ENCODE peak calls at places on chromosome 3, in four cellular contexts. One of them, this sample, is unnamed.

GRCh38 chr3:133038731-133039398 is 674 bp downstream of the TMEM108 start:
- DNase-seq in kidney: peak; percentile 75
- DNase-seq in tibial artery: no peak
- DNase-seq in B cell: peak; percentile 42
- DNase-seq in this sample: no peak

GRCh38 chr3:143529018-143529478 is 319.2 kb downstream of the SLC9A9 start:
- DNase-seq in kidney: no peak
- DNase-seq in tibial artery: peak; percentile 23
- DNase-seq in B cell: peak; percentile 72
- DNase-seq in this sample: no peak

GRCh38 chr3:176872771-176873209 is 324.5 kb downstream of the TBL1XR1 start:
- DNase-seq in kidney: no peak
- DNase-seq in tibial artery: peak; percentile 27
- DNase-seq in B cell: peak; percentile 23
- DNase-seq in this sample: no peak

GRCh38 chr3:134480546-134480945 is 5.2 kb downstream of the ANAPC13 start:
- DNase-seq in kidney: no peak
- DNase-seq in tibial artery: no peak
- DNase-seq in B cell: no peak
- DNase-seq in this sample: no peak

GRCh38 chr3:62665627-62666433 is 209.4 kb downstream of the CADPS start:
- DNase-seq in kidney: no peak
- DNase-seq in tibial artery: peak; percentile 74
- DNase-seq in B cell: no peak
- DNase-seq in this sample: no peak

GRCh38 chr3:73144276-73144675 is 82.8 kb downstream of the EBLN2 start:
- DNase-seq in kidney: no peak
- DNase-seq in tibial artery: peak; percentile 67
- DNase-seq in B cell: no peak
- DNase-seq in this sample: no peak

GRCh38 chr3:134364936-134365765 is 9.1 kb downstream of the AMOTL2 start:
- DNase-seq in kidney: no peak
- DNase-seq in tibial artery: peak; percentile 23
- DNase-seq in B cell: no peak
- DNase-seq in this sample: no peak

GRCh38 chr3:7504886-7505775 is 644.2 kb downstream of the GRM7 start:
- DNase-seq in kidney: no peak
- DNase-seq in tibial artery: no peak
- DNase-seq in B cell: no peak
- DNase-seq in this sample: no peak

GRCh38 chr3:13884851-13885703 is 5.2 kb upstream of the WNT7A start:
- DNase-seq in kidney: no peak
- DNase-seq in tibial artery: no peak
- DNase-seq in B cell: peak; percentile 59
- DNase-seq in this sample: no peak

GRCh38 chr3:111069974-111070751 is 1.5 kb upstream of the NECTIN3 start:
- DNase-seq in kidney: peak; percentile 79
- DNase-seq in tibial artery: peak; percentile 32
- DNase-seq in B cell: no peak
- DNase-seq in this sample: no peak

GRCh38 chr3:72297481-72297880 is 512.5 kb upstream of the PROK2 start:
- DNase-seq in kidney: no peak
- DNase-seq in tibial artery: no peak
- DNase-seq in B cell: no peak
- DNase-seq in this sample: no peak

GRCh38 chr3:78762121-78762520 is 1005.7 kb downstream of the ROBO1 start:
- DNase-seq in kidney: no peak
- DNase-seq in tibial artery: no peak
- DNase-seq in B cell: no peak
- DNase-seq in this sample: no peak

GRCh38 chr3:32842531-32842931 is 24.7 kb downstream of the TRIM71 start:
- DNase-seq in kidney: no peak
- DNase-seq in tibial artery: no peak
- DNase-seq in B cell: no peak
- DNase-seq in this sample: no peak

GRCh38 chr3:149019581-149019980 is 28.2 kb downstream of the GYG1 start:
- DNase-seq in kidney: no peak
- DNase-seq in tibial artery: no peak
- DNase-seq in B cell: no peak
- DNase-seq in this sample: no peak

GRCh38 chr3:41900265-41900664 is 61.6 kb downstream of the ULK4 start:
- DNase-seq in kidney: no peak
- DNase-seq in tibial artery: no peak
- DNase-seq in B cell: no peak
- DNase-seq in this sample: no peak

GRCh38 chr3:152258448-152259302 is 10.1 kb upstream of the MBNL1 start:
- DNase-seq in kidney: peak; percentile 58
- DNase-seq in tibial artery: peak; percentile 83
- DNase-seq in B cell: no peak
- DNase-seq in this sample: peak; percentile 96

GRCh38 chr3:54783611-54784010 is 144.2 kb downstream of the LRTM1 start:
- DNase-seq in kidney: no peak
- DNase-seq in tibial artery: no peak
- DNase-seq in B cell: no peak
- DNase-seq in this sample: no peak

GRCh38 chr3:164940737-164941136 is 137.6 kb downstream of the SI start:
- DNase-seq in kidney: no peak
- DNase-seq in tibial artery: no peak
- DNase-seq in B cell: no peak
- DNase-seq in this sample: no peak

GRCh38 chr3:24387000-24387399 is 107.7 kb downstream of the THRB start:
- DNase-seq in kidney: no peak
- DNase-seq in tibial artery: no peak
- DNase-seq in B cell: no peak
- DNase-seq in this sample: no peak

GRCh38 chr3:180416111-180416541 is 185.8 kb upstream of the TTC14 start:
- DNase-seq in kidney: no peak
- DNase-seq in tibial artery: no peak
- DNase-seq in B cell: no peak
- DNase-seq in this sample: no peak

GRCh38 chr3:192449036-192449435 is 278.3 kb downstream of the FGF12 start:
- DNase-seq in kidney: no peak
- DNase-seq in tibial artery: no peak
- DNase-seq in B cell: no peak
- DNase-seq in this sample: no peak

GRCh38 chr3:159322322-159322939 is 520.6 kb downstream of the MFSD1 start:
- DNase-seq in kidney: peak; percentile 31
- DNase-seq in tibial artery: no peak
- DNase-seq in B cell: no peak
- DNase-seq in this sample: no peak
- TF ChIP-seq CTCF in kidney: peak; percentile 33
- TF ChIP-seq CTCF in tibial artery: no peak
- TF ChIP-seq CTCF in B cell: peak; percentile 49
- TF ChIP-seq CTCF in this sample: peak; percentile 61

GRCh38 chr3:124413393-124413792 is 316.9 kb upstream of the UMPS start:
- DNase-seq in kidney: no peak
- DNase-seq in tibial artery: no peak
- DNase-seq in B cell: no peak
- DNase-seq in this sample: no peak

GRCh38 chr3:124412642-124413041 is 317.6 kb upstream of the UMPS start:
- DNase-seq in kidney: no peak
- DNase-seq in tibial artery: no peak
- DNase-seq in B cell: no peak
- DNase-seq in this sample: no peak

GRCh38 chr3:124413989-124414598 is 316.2 kb upstream of the UMPS start:
- DNase-seq in kidney: no peak
- DNase-seq in tibial artery: no peak
- DNase-seq in B cell: no peak
- DNase-seq in this sample: no peak

GRCh38 chr3:124411729-124412128 is 318.5 kb upstream of the UMPS start:
- DNase-seq in kidney: no peak
- DNase-seq in tibial artery: no peak
- DNase-seq in B cell: no peak
- DNase-seq in this sample: no peak

GRCh38 chr3:124415471-124415960 is 314.7 kb upstream of the UMPS start:
- DNase-seq in kidney: no peak
- DNase-seq in tibial artery: no peak
- DNase-seq in B cell: no peak
- DNase-seq in this sample: no peak
- TF ChIP-seq CTCF in kidney: no peak
- TF ChIP-seq CTCF in tibial artery: no peak
- TF ChIP-seq CTCF in B cell: no peak
- TF ChIP-seq CTCF in this sample: no peak

DNA sequence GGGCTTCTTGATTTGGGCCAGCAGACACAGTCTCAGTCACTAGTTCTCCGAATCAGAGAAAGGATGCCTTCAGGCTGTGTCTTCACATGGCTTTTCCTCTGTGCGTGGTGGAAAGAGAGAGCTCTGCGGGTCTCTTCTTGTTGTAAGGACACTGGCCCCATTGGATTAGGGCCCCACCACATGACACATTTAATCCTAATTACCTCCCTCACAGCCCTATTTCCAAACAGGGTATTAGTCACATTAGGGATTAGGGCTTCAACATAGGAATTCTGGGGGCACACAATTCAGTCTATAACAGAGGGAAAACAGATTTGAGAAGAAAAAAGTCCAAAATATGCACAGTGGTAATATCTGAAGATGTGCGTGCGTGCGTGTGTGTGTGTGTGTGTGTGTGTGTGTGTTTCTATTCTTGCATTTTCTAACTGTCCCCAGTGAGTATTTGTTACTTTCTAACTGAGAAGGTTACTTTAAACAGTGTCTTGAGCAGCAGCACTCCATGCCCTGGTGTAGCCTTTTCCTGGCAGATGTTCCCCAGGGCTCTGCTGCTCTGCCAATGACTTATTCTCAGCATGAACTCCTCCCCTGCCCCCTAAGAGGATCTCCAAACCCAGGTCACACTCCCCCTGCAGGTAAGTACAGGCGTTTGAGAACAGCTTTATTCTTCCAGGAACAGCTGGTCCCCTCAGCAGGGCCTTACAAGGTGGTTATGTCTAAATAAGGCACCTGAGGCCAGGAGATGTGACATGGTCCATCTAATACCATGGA is 72.9 kb downstream of the RPL39L start:
- DNase-seq in kidney: no peak
- DNase-seq in tibial artery: no peak
- DNase-seq in B cell: peak; percentile 63
- DNase-seq in this sample: no peak
- TF ChIP-seq CTCF in kidney: peak; percentile 5
- TF ChIP-seq CTCF in tibial artery: no peak
- TF ChIP-seq CTCF in B cell: peak; percentile 40
- TF ChIP-seq CTCF in this sample: peak; percentile 15

DNA sequence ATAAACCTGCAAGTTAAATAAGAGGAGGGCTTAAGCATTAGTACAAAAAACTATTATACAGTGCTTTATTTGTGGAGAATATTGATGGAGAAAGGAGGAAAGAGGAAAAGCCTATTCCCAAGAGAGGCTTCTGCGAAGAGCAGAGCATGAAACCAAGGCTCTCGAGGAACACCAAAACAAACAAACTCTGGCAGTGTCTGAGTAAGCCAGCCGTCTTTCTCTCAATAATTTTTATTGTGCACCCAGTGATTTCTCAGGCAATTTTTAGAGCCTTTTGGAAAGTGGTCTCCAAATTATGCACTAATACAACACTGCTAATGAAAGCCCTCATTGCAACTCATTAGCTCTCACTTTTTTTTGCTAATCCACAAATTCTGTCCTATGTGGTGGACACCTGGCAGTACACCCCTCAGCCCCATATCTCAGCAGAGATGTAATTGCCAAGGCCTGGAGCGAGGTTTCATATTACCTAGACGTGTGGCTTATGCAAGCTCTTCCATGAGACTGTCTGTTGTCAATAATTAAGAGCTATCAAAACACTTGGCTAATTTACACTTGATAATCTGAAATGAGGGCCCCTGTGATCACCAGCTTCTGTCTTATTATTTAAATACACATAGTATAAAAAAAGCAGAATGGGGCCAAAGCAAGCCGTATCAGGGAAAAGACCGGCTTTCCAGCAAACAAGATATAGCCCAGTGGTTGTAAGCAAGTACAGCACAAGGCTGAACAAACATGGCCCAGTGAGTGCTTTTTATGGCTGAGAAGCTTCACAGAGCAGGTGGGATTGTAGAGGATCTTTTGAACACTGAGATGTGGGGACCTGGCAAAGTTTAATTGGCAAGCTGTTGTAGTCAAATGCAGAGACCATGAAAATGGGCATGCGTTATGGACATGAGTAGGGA is 216.9 kb downstream of the ROBO2 start:
- DNase-seq in kidney: no peak
- DNase-seq in tibial artery: no peak
- DNase-seq in B cell: no peak
- DNase-seq in this sample: no peak
- TF ChIP-seq CTCF in kidney: no peak
- TF ChIP-seq CTCF in tibial artery: no peak
- TF ChIP-seq CTCF in B cell: no peak
- TF ChIP-seq CTCF in this sample: no peak